ENCODE peak calls at places on chromosome 5, in eight cellular contexts. O, Q, I, D, X, V, L and C are unnamed samples.

GRCh38 chr5:80990971-80991370 is 30.8 kb downstream of the RASGRF2 start:
- DNase-seq in O (peak; percentile 14), L (no peak), D (no peak), X (no peak), Q (no peak), V (no peak), I (no peak), C (no peak)

GRCh38 chr5:17379188-17379951 is 118.7 kb upstream of the TAF11L2 start:
- DNase-seq in L (no peak), I (no peak), V (peak; percentile 21), O (peak; percentile 28), D (no peak), X (no peak), Q (no peak), C (no peak)

GRCh38 chr5:172370648-172371248 is 83.6 kb downstream of the SH3PXD2B start:
- DNase-seq in L (no peak), O (peak; percentile 66), V (peak; percentile 71), D (no peak), X (no peak), I (peak; percentile 37), Q (no peak), C (no peak)

GRCh38 chr5:126801992-126802294 is 25.0 kb downstream of the LMNB1 start:
- DNase-seq in I (peak; percentile 56), O (peak; percentile 86), Q (no peak), L (no peak), X (no peak), V (peak; percentile 71), D (peak; percentile 7), C (no peak)

GRCh38 chr5:97434021-97434420 is 251.0 kb upstream of the RIOK2 start:
- DNase-seq in D (no peak), I (no peak), Q (no peak), O (no peak), X (no peak), V (no peak), L (no peak), C (no peak)

GRCh38 chr5:127820910-127821553 is 117.8 kb downstream of the CCDC192 start:
- DNase-seq in X (peak; percentile 80), L (no peak), O (peak; percentile 65), Q (no peak), I (no peak), V (peak; percentile 79), D (no peak), C (no peak)

GRCh38 chr5:9197881-9198260 is 348.0 kb downstream of the SEMA5A start:
- DNase-seq in D (no peak), V (peak; percentile 70), I (peak; percentile 13), O (no peak), X (no peak), Q (no peak), L (no peak), C (no peak)

GRCh38 chr5:168152660-168153059 is 138.8 kb upstream of the WWC1 start:
- DNase-seq in O (no peak), I (no peak), X (no peak), D (no peak), L (no peak), V (no peak), Q (no peak), C (no peak)

GRCh38 chr5:85484982-85485574 is 1100.4 kb upstream of the EDIL3 start:
- DNase-seq in L (no peak), Q (no peak), O (no peak), I (peak; percentile 23), V (no peak), X (no peak), D (no peak), C (no peak)

GRCh38 chr5:68424799-68425537 is 209.4 kb downstream of the PIK3R1 start:
- DNase-seq in D (peak; percentile 14), I (no peak), O (peak; percentile 32), Q (no peak), V (peak; percentile 49), X (no peak), L (no peak), C (no peak)

GRCh38 chr5:134794136-134794535 is 35.6 kb downstream of the DDX46 start:
- DNase-seq in O (peak; percentile 13), Q (no peak), X (no peak), L (no peak), V (peak; percentile 16), I (no peak), D (no peak), C (no peak)

GRCh38 chr5:135216813-135217154 is 182.2 kb downstream of the MACROH2A1 start:
- DNase-seq in O (no peak), X (no peak), V (no peak), L (no peak), I (no peak), Q (no peak), D (no peak), C (no peak)

GRCh38 chr5:27458318-27458717 is 419.9 kb upstream of the CDH9 start:
- DNase-seq in X (no peak), I (no peak), D (no peak), O (no peak), Q (no peak), L (no peak), V (no peak), C (no peak)

GRCh38 chr5:82808960-82809359 is 268.2 kb downstream of the TMEM167A start:
- DNase-seq in I (no peak), X (no peak), L (no peak), Q (no peak), O (no peak), V (no peak), D (no peak), C (no peak)

GRCh38 chr5:33679791-33680190 is 212.0 kb downstream of the ADAMTS12 start:
- DNase-seq in O (peak; percentile 76), D (no peak), V (peak; percentile 55), Q (no peak), X (no peak), L (no peak), I (no peak), C (no peak)

GRCh38 chr5:76610196-76610595 is 13.0 kb downstream of the F2RL2 start:
- DNase-seq in D (no peak), O (no peak), X (no peak), V (no peak), Q (no peak), I (no peak), L (no peak), C (no peak)

GRCh38 chr5:4511996-4512656 is 628.0 kb upstream of the ADAMTS16 start:
- DNase-seq in D (no peak), L (peak; percentile 88), I (no peak), V (no peak), X (peak; percentile 1), Q (peak; percentile 70), O (no peak), C (peak; percentile 69)

GRCh38 chr5:60489377-60489776 is 210.6 kb downstream of the DEPDC1B start:
- DNase-seq in V (no peak), O (no peak), X (no peak), Q (no peak), L (no peak), I (no peak), D (no peak), C (no peak)

GRCh38 chr5:60487466-60487865 is 212.5 kb downstream of the DEPDC1B start:
- DNase-seq in I (no peak), V (no peak), O (peak; percentile 38), Q (no peak), L (no peak), X (no peak), D (no peak), C (no peak)

GRCh38 chr5:60489856-60490255 is 210.1 kb downstream of the DEPDC1B start:
- DNase-seq in X (no peak), I (no peak), O (no peak), D (no peak), V (no peak), L (no peak), Q (no peak), C (no peak)

GRCh38 chr5:60487885-60488425 is 212.0 kb downstream of the DEPDC1B start:
- DNase-seq in X (no peak), I (no peak), Q (no peak), V (no peak), O (peak; percentile 37), D (no peak), L (no peak), C (no peak)

GRCh38 chr5:60488466-60489130 is 211.4 kb downstream of the DEPDC1B start:
- DNase-seq in V (no peak), Q (no peak), X (no peak), D (no peak), O (peak; percentile 16), L (no peak), I (no peak), C (no peak)
- H3K4me3 ChIP-seq in V (no peak overlapping the region), Q (no peak overlapping the region), X (no peak overlapping the region), D (no peak overlapping the region), O (peak overlapping the region; percentile 51), L (peak overlapping the region; percentile 47), I (no peak overlapping the region), C (no peak overlapping the region)

GRCh38 chr5:93572773-93573626 is 8.0 kb downstream of the NR2F1-AS1 start:
- DNase-seq in X (no peak), L (peak; percentile 69), I (no peak), D (no peak), O (peak; percentile 44), Q (peak; percentile 58), V (no peak), C (no peak)
- H3K4me3 ChIP-seq in X (peak overlapping the region; percentile 34), L (peak overlapping the region; percentile 52), I (no peak overlapping the region), D (no peak overlapping the region), O (peak overlapping the region; percentile 44), Q (no peak overlapping the region), V (peak overlapping the region; percentile 3), C (no peak overlapping the region)

GRCh38 chr5:118258223-118258622 is 730.1 kb downstream of the DTWD2 start:
- DNase-seq in V (no peak), L (no peak), D (no peak), I (no peak), O (no peak), X (no peak), Q (no peak), C (no peak)

GRCh38 chr5:118249386-118249785 is 739.0 kb downstream of the DTWD2 start:
- DNase-seq in I (peak; percentile 48), O (no peak), V (no peak), Q (no peak), L (no peak), D (no peak), X (no peak), C (no peak)

DNA sequence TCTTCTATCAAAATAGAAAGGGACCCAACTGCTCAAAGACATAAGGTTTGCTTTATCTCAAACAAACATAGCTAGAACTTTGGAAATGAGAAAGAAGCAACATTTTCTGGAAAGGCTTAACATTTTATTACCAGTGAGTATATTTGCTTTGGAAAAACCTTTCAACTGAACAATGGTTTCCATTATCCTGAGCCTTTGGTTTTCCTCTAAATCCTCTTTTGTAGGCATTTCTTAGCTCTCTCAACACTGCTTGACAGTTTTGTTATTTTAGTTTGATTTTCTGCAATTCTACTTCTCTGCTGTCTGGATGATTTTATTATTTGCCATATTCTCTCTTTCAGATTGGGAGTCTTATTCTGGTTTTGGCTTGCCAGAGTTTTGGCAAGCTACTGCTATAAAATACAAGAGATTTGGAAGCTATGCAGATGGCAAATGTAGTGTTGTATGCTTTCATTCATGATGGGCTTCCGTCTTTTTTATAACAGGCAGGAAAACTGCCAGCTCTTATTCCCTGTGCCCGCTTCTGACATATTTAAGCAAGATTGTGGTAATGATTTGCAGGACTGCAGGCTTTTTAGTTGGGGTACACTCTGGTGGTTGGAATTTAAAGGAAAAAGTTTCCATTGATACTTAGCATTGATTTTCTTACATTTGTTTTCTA is 734.8 kb downstream of the DTWD2 start:
- DNase-seq in Q (no peak), D (no peak), X (no peak), L (no peak), V (no peak), O (no peak), I (no peak), C (no peak)
- H3K4me3 ChIP-seq in Q (no peak overlapping the region), D (no peak overlapping the region), X (no peak overlapping the region), L (no peak overlapping the region), V (no peak overlapping the region), O (no peak overlapping the region), I (no peak overlapping the region), C (no peak overlapping the region)

GRCh38 chr5:175444060-175444904 is at the start of gene DRD1:
- DNase-seq in Q (peak; percentile 65), L (peak; percentile 76), V (peak; percentile 21), X (no peak), I (peak; percentile 17), O (peak; percentile 23), D (peak; percentile 41), C (no peak)
- H3K4me3 ChIP-seq in Q (peak within 1 kb of the TSS; percentile 7), L (peak within 1 kb of the TSS; percentile 29), V (peak within 1 kb of the TSS; percentile 8), X (peak within 1 kb of the TSS; percentile 17), I (no peak within 1 kb of the TSS), O (peak within 1 kb of the TSS; percentile 25), D (no peak within 1 kb of the TSS), C (peak within 1 kb of the TSS; percentile 44)